ENCODE peak calls at places on chromosomes 4 and X, in four cellular contexts. Y is HCT116, T is esophagus squamous epithelium, M is IMR-90. V is an unnamed sample.

GRCh38 chr4:150056569-150056968 is 21.7 kb upstream of the DCLK2 start:
- DNase-seq in M (peak; percentile 70), Y (no peak), T (no peak), V (no peak)

GRCh38 chrX:45322382-45322781 is 121.7 kb upstream of the DIPK2B start:
- DNase-seq in T (no peak), Y (peak; percentile 51), M (peak; percentile 83), V (peak; percentile 38)

GRCh38 chr4:120723986-120724385 is 198.5 kb downstream of the PRDM5 start:
- DNase-seq in M (no peak), T (no peak), Y (no peak), V (no peak)

GRCh38 chr4:45951153-45951552 is 172.7 kb downstream of the GABRG1 start:
- DNase-seq in T (no peak), M (no peak), Y (no peak), V (no peak)

GRCh38 chrX:39836802-39837420 is 260.8 kb downstream of the BCOR start:
- DNase-seq in T (no peak), M (no peak), Y (no peak), V (no peak)

GRCh38 chr4:39324897-39325613 is 41.1 kb downstream of the RFC1 start:
- DNase-seq in T (no peak), M (no peak), Y (no peak), V (no peak)

GRCh38 chrX:41384041-41384705 is 50.2 kb downstream of the DDX3X start:
- DNase-seq in Y (peak; percentile 51), M (peak; percentile 86), T (no peak), V (peak; percentile 29)

GRCh38 chr4:105060628-105061027 is 86.0 kb upstream of the TET2 start:
- DNase-seq in M (peak; percentile 31), Y (no peak), T (no peak), V (no peak)

GRCh38 chr4:66639361-66639760 is 905.9 kb downstream of the CENPC start:
- DNase-seq in T (no peak), M (no peak), Y (no peak), V (no peak)

GRCh38 chr4:141339386-141339785 is 118.7 kb downstream of the ZNF330 start:
- DNase-seq in T (no peak), Y (no peak), M (no peak), V (no peak)

GRCh38 chr4:127055349-127055748 is 577.4 kb upstream of the INTU start:
- DNase-seq in T (no peak), M (peak; percentile 70), Y (no peak), V (no peak)

GRCh38 chr4:37802068-37802666 is 24.3 kb upstream of the PGM2 start:
- DNase-seq in M (peak; percentile 60), T (no peak), Y (peak; percentile 86), V (peak; percentile 68)

GRCh38 chr4:48635310-48635709 is 144.8 kb downstream of the FRYL start:
- DNase-seq in Y (peak; percentile 38), T (no peak), M (peak; percentile 37), V (no peak)

GRCh38 chrX:106510713-106511411 is 100.9 kb upstream of the RADX start:
- DNase-seq in Y (no peak), M (no peak), T (no peak), V (no peak)

GRCh38 chr4:148649669-148650331 is 207.6 kb upstream of the NR3C2 start:
- DNase-seq in Y (no peak), M (peak; percentile 49), T (no peak), V (no peak)

GRCh38 chr4:64581422-64581821 is 172.2 kb upstream of the TECRL start:
- DNase-seq in Y (no peak), T (no peak), M (peak; percentile 0), V (no peak)

GRCh38 chr4:148064451-148064850 is 332.6 kb downstream of the ARHGAP10 start:
- DNase-seq in M (no peak), Y (no peak), T (no peak), V (no peak)

GRCh38 chrX:121579016-121579760 is 531.8 kb downstream of the GLUD2 start:
- DNase-seq in M (no peak), T (no peak), Y (peak; percentile 15), V (peak; percentile 39)

GRCh38 chrX:73817381-73818199 is 254.6 kb downstream of the CHIC1 start:
- DNase-seq in T (no peak), M (no peak), Y (no peak), V (no peak)

GRCh38 chrX:34866636-34867035 is 76.0 kb upstream of the FAM47B start:
- DNase-seq in Y (no peak), M (peak; percentile 41), T (no peak), V (no peak)

GRCh38 chr4:33086351-33086900 is 2366.3 kb downstream of the PCDH7 start:
- DNase-seq in M (no peak), T (no peak), Y (no peak), V (no peak)

GRCh38 chr4:182916483-182917181 is 554 bp downstream of the DCTD start:
- DNase-seq in T (peak; percentile 38), Y (no peak), M (peak; percentile 79), V (peak; percentile 66)

GRCh38 chrX:51336584-51336983 is 4.0 kb downstream of the NUDT10 start:
- DNase-seq in T (no peak), M (peak; percentile 40), Y (peak; percentile 13), V (peak; percentile 56)

GRCh38 chr4:47550899-47551548 is 65.9 kb downstream of the ATP10D start:
- DNase-seq in M (peak; percentile 49), T (no peak), Y (no peak), V (no peak)

GRCh38 chr4:144808034-144808433 is 162.1 kb downstream of the HHIP start:
- DNase-seq in T (no peak), Y (no peak), M (no peak), V (no peak)

GRCh38 chr4:102143433-102143832 is 201.8 kb downstream of the SLC39A8 start:
- DNase-seq in Y (no peak), T (no peak), M (no peak), V (no peak)

GRCh38 chr4:102139932-102140331 is 205.3 kb downstream of the SLC39A8 start:
- DNase-seq in Y (peak; percentile 36), M (no peak), T (no peak), V (no peak)

GRCh38 chr4:102137217-102137616 is 208.1 kb downstream of the SLC39A8 start:
- DNase-seq in Y (no peak), T (no peak), M (no peak), V (no peak)

GRCh38 chr4:102141855-102142254 is 203.4 kb downstream of the SLC39A8 start:
- DNase-seq in Y (no peak), T (no peak), M (no peak), V (no peak)

DNA sequence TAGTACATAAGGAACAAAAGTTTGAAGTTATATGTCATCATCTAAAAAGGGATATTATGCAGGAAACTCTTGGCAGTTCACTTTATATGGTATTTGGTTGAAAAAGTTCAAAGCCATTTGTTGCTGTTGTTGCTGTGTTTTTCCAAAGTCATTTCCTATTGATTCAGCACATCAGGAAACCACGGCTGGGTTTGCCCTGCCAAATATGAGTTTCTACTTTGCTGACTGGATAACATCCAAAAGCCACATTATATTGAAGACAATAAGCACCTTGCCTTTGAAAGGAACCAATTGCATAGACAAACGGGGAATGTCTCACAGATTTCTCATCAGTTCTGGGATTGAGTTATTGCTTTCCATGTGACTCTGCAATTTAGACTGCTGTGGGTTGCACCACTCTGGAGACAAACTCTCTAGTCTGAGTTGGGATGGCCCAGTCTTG is 206.1 kb downstream of the SLC39A8 start:
- DNase-seq in T (no peak), Y (peak; percentile 23), M (no peak), V (no peak)
- TF ChIP-seq POLR2A in T (no peak), Y (no peak), M (no peak), V (no peak)

DNA sequence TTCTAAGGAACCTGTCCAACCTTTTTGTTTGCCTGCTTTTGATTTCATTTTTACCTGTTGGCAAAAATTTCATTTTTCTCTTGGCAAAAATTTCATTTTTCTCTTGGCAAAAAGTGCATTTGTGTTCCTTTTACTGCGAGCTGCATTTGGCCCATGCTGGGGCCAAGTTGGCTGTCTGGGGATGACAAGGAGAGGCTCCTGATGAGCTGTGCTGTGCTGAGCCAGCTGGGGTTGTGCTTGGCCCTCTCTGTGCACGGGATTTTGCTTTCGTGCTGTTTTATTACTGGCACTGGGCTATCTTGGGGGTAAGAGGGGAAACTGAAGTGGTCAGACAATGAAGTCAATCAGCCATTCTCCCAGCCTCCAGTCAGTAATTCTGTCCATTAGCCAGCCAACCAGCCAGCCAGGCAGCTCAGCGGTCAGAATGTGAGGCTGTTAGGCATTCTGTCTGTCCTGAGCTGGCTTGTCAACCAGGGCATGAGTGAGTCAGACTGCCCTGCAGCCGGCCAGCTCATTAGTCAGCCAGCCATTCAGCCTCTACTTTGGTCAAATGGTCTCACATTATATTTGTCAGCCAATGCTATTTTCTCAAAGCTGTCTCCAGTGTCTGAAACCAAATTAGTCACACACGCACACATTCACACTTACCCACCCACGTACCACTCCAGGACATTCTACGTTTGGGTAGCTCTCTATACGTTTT is 56.9 kb upstream of the PRPS1 start:
- DNase-seq in M (peak; percentile 91), Y (peak; percentile 8), T (no peak), V (no peak)
- H3K27ac ChIP-seq in M (peak overlapping the region; percentile 62), Y (no peak overlapping the region), T (no peak overlapping the region), V (no peak overlapping the region)

GRCh38 chr4:179597301-179597700 is 2155.1 kb upstream of the AGA start:
- DNase-seq in T (no peak), M (no peak), Y (no peak), V (no peak)
- H3K4me1 ChIP-seq in T (no peaks in the 10 kb centered on the region), M (peaks cover 6% of the 10 kb centered on the region), Y (no peaks in the 10 kb centered on the region), V (no peaks in the 10 kb centered on the region)

DNA sequence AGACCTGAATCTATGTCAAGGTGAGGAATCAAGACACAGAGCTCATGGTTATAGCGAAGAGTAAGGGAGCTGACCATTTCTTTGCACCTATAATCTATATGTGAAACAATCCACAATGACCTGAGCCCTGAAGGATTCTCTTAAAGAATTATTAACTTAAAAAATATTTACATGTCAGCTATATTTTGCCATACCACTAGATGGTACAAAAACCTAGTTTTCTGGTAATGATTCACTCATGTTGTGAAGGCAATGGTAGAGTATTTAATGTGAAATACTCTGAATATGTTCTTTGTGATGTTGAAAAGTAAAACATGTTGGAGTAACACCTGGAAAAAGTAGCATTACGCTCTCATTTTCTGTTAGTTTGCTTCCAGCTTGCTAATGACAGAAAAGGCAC is 40.0 kb downstream of the VGLL1 start:
- DNase-seq in M (no peak), Y (no peak), T (no peak), V (no peak)
- TF ChIP-seq POLR2A in M (no peak), Y (no peak), T (no peak), V (no peak)

DNA sequence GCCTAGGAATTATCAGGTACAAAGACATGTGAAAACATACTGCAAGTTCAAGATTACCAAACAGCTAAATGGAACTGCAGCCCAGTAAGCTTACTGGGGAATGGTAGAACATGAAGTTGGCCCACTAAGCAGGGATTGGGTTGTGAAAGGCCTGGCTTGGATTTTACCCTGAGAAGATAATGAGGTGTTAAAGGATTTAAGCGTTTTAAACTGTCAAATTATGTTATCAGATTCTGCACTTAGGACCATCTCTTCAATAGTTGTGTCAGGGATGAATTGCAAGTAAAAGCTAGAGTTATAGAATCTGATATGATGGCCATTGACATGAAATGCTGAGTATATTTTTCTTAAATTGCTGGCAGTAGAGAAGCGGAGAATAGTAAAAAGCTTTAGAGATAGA is 225.7 kb downstream of the GRID2 start:
- DNase-seq in Y (no peak), T (no peak), M (no peak), V (no peak)
- H3K27ac ChIP-seq in Y (no peak overlapping the region), T (no peak overlapping the region), M (no peak overlapping the region), V (no peak overlapping the region)